ENCODE peak calls at places on chromosomes 5 and 9, in ten cellular contexts. J, Z, T, O, A, D, U, G, M and H are unnamed samples.

GRCh38 chr5:109857405-109858031 is 167.8 kb downstream of the MAN2A1 start:
- DNase-seq in J (no peak), Z (no peak), T (peak; percentile 15), O (no peak), A (no peak), D (no peak), U (no peak), G (no peak), M (no peak), H (no peak)

GRCh38 chr9:80509358-80509757 is 937.6 kb downstream of the TLE4 start:
- DNase-seq in J (no peak), Z (no peak), T (no peak), O (no peak), A (no peak), D (no peak), U (no peak), G (no peak), M (no peak), H (no peak)

GRCh38 chr5:75837258-75837841 is 120.1 kb upstream of the POC5 start:
- DNase-seq in J (no peak), Z (no peak), T (no peak), O (no peak), A (no peak), D (no peak), U (no peak), G (no peak), M (no peak), H (no peak)

GRCh38 chr9:134950404-134950760 is 32.7 kb upstream of the FCN1 start:
- DNase-seq in J (no peak), Z (no peak), T (no peak), O (no peak), A (no peak), D (no peak), U (no peak), G (no peak), M (no peak), H (peak; percentile 4)

GRCh38 chr5:79845448-79846197 is 145.4 kb downstream of the MTX3 start:
- DNase-seq in J (peak; percentile 56), Z (peak; percentile 83), T (no peak), O (no peak), A (peak; percentile 50), D (no peak), U (peak; percentile 96), G (no peak), M (no peak), H (no peak)

GRCh38 chr5:141330299-141331080 is at the start of gene PCDHGA1:
- DNase-seq in J (no peak), Z (peak; percentile 46), T (no peak), O (no peak), A (no peak), D (no peak), U (peak; percentile 64), G (no peak), M (no peak), H (no peak)

GRCh38 chr9:91176426-91176825 is 185.3 kb downstream of the AUH start:
- DNase-seq in J (no peak), Z (no peak), T (no peak), O (no peak), A (no peak), D (no peak), U (no peak), G (no peak), M (no peak), H (no peak)

GRCh38 chr9:137194388-137194787 is 5.9 kb downstream of the SSNA1 start:
- DNase-seq in J (no peak), Z (no peak), T (peak; percentile 65), O (peak; percentile 77), A (no peak), D (no peak), U (no peak), G (no peak), M (no peak), H (no peak)

GRCh38 chr5:42767491-42768105 is 11.0 kb downstream of the CCDC152 start:
- DNase-seq in J (no peak), Z (no peak), T (peak; percentile 49), O (no peak), A (no peak), D (peak; percentile 26), U (peak; percentile 61), G (no peak), M (no peak), H (no peak)

GRCh38 chr9:124213396-124213795 is 44.4 kb upstream of the NEK6 start:
- DNase-seq in J (no peak), Z (no peak), T (no peak), O (no peak), A (no peak), D (no peak), U (no peak), G (no peak), M (no peak), H (no peak)

GRCh38 chr5:161851691-161852299 is 3.9 kb downstream of the GABRA1 start:
- DNase-seq in J (no peak), Z (no peak), T (peak; percentile 5), O (no peak), A (no peak), D (peak; percentile 7), U (peak; percentile 2), G (no peak), M (no peak), H (no peak)

GRCh38 chr5:44365351-44365750 is 23.9 kb downstream of the FGF10 start:
- DNase-seq in J (no peak), Z (no peak), T (peak; percentile 21), O (no peak), A (peak; percentile 2), D (no peak), U (peak; percentile 78), G (no peak), M (no peak), H (no peak)

GRCh38 chr5:138352722-138353549 is 451 bp downstream of the KDM3B start:
- DNase-seq in J (peak; percentile 46), Z (no peak), T (peak; percentile 77), O (peak; percentile 66), A (no peak), D (peak; percentile 80), U (peak; percentile 20), G (peak; percentile 27), M (peak; percentile 77), H (peak; percentile 63)

GRCh38 chr5:102922839-102923477 is 167.9 kb downstream of the PAM start:
- DNase-seq in J (no peak), Z (no peak), T (no peak), O (no peak), A (no peak), D (no peak), U (peak; percentile 77), G (no peak), M (no peak), H (no peak)

GRCh38 chr5:50435131-50435530 is 6.0 kb downstream of the EMB start:
- DNase-seq in J (no peak), Z (no peak), T (no peak), O (no peak), A (no peak), D (peak; percentile 25), U (no peak), G (no peak), M (no peak), H (no peak)

GRCh38 chr9:130444565-130445221 is at the start of gene ASS1:
- DNase-seq in J (peak; percentile 74), Z (no peak), T (peak; percentile 91), O (peak; percentile 84), A (no peak), D (peak; percentile 74), U (no peak), G (peak; percentile 50), M (peak; percentile 91), H (no peak)

GRCh38 chr5:133482033-133482432 is 130.3 kb downstream of the FSTL4 start:
- DNase-seq in J (no peak), Z (no peak), T (no peak), O (no peak), A (no peak), D (no peak), U (no peak), G (no peak), M (no peak), H (no peak)

GRCh38 chr9:12657998-12658397 is 35.2 kb upstream of the TYRP1 start:
- DNase-seq in J (no peak), Z (no peak), T (no peak), O (no peak), A (no peak), D (no peak), U (no peak), G (no peak), M (no peak), H (no peak)
- TF ChIP-seq CTCF in J (no peak), Z (no peak), T (no peak), O (no peak), A (no peak), D (no peak), U (no peak), G (no peak), M (no peak), H (no peak)

GRCh38 chr9:128845186-128845931 is 15.8 kb upstream of the SPOUT1 start:
- DNase-seq in J (no peak), Z (no peak), T (peak; percentile 44), O (no peak), A (no peak), D (no peak), U (no peak), G (no peak), M (no peak), H (peak; percentile 75)
- TF ChIP-seq CTCF in J (no peak), Z (no peak), T (no peak), O (no peak), A (no peak), D (no peak), U (no peak), G (no peak), M (no peak), H (no peak)

DNA sequence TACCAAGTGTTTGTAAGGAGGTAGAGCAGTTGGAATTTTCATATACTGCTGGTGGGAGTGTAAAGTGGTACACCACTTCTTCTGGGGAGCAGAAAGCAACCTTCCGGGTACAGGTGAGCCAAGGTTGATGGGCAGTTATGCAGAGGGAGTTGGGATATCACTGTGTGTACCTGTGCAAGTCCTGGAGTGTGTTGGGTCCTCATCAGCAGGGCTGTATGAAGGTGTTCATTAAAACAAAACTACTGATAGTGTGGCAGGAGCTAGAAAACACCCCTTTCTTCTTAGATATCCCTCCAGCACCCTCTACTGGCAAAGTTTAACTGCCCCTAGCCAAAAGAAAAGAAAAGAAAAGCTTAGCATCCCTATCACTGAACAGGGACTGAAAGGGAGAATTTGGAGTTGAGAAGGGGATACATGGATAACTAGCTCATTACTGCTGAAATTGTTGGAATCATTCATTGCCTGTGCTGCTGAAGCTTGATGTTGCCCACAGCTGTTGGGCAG is 10.7 kb downstream of the MARCHF6 start:
- DNase-seq in J (no peak), Z (no peak), T (no peak), O (no peak), A (no peak), D (no peak), U (no peak), G (no peak), M (no peak), H (no peak)
- TF ChIP-seq CTCF in J (no peak), Z (peak; percentile 1), T (no peak), O (peak; percentile 27), A (no peak), D (peak; percentile 30), U (no peak), G (no peak), M (no peak), H (no peak)

DNA sequence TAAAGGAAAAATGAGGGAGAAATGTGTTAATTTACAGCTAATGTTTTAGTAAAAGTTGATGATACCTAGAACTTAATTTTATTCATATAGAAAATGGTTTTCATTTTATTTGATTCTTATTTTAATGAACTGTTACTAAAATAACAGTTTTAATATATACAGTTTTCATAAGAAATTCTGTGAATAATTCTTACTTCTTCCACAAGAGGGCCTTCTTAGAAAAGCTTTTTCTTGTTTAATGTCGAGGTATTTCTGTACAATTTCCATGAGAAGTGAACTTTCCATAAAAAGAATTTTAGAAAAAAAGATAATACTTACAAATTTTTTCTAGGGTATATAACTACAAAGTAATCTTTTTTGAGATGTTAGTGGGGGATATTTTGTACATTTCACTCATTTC is 73.9 kb downstream of the KLF9 start:
- DNase-seq in J (no peak), Z (peak; percentile 10), T (peak; percentile 36), O (no peak), A (no peak), D (no peak), U (peak; percentile 63), G (no peak), M (no peak), H (no peak)
- TF ChIP-seq CTCF in J (peak; percentile 55), Z (no peak), T (peak; percentile 62), O (peak; percentile 60), A (peak; percentile 8), D (peak; percentile 35), U (peak; percentile 43), G (peak; percentile 85), M (peak; percentile 42), H (peak; percentile 70)